ENCODE peak calls at places on chromosomes 7 and 10, in four cellular contexts. V is HepG2, P is GM12878, I is K562. L is an unnamed sample.

GRCh38 chr7:151031011-151031410 is 2.8 kb downstream of the ABCB8 start:
- DNase-seq in P (no peak), I (no peak), V (no peak), L (no peak)

GRCh38 chr10:21993360-21994001 is 10.0 kb downstream of the DNAJC1 start:
- DNase-seq in V (no peak), I (peak), P (no peak), L (no peak)

GRCh38 chr7:123635551-123636359 is 19.9 kb upstream of the LMOD2 start:
- DNase-seq in V (peak), I (peak), P (no peak), L (peak)

GRCh38 chr7:142384508-142384922 is 126.7 kb upstream of the PRSS58 start:
- DNase-seq in P (no peak), V (no peak), I (no peak), L (no peak)

GRCh38 chr10:74391786-74392185 is 240.8 kb downstream of the ADK start:
- DNase-seq in V (no peak), P (no peak), I (no peak), L (no peak)

GRCh38 chr10:782751-783648 is 93.5 kb upstream of the DIP2C start:
- DNase-seq in I (no peak), P (no peak), V (no peak), L (peak)

GRCh38 chr7:44065431-44066110 is at the start of gene PGAM2:
- DNase-seq in I (no peak), V (no peak), P (no peak), L (no peak)

GRCh38 chr7:128164061-128164954 is 76.8 kb upstream of the LEP start:
- DNase-seq in P (no peak), I (no peak), V (no peak), L (no peak)

GRCh38 chr10:59562126-59562525 is 147.5 kb downstream of the SLC16A9 start:
- DNase-seq in V (no peak), P (no peak), I (no peak), L (no peak)

GRCh38 chr10:75404335-75405200 is 3.0 kb upstream of the ZNF503 start:
- DNase-seq in I (no peak), V (peak), P (no peak), L (no peak)

GRCh38 chr10:45454859-45455258 is 80.8 kb downstream of the ALOX5 start:
- DNase-seq in I (no peak), P (no peak), V (no peak), L (no peak)

GRCh38 chr10:117449636-117450035 is 74.4 kb upstream of the PDZD8 start:
- DNase-seq in P (no peak), V (no peak), I (peak), L (peak)

GRCh38 chr10:31581741-31582323 is 262.8 kb downstream of the ZEB1 start:
- DNase-seq in V (no peak), I (no peak), P (peak), L (no peak)

GRCh38 chr10:12586724-12587123 is 237.4 kb downstream of the CAMK1D start:
- DNase-seq in I (no peak), V (no peak), P (no peak), L (no peak)

GRCh38 chr7:100649826-100650565 is 6.3 kb downstream of the ACTL6B start:
- DNase-seq in P (no peak), V (no peak), I (no peak), L (no peak)

GRCh38 chr7:95736635-95737034 is 35.7 kb upstream of the DYNC1I1 start:
- DNase-seq in P (no peak), I (no peak), V (no peak), L (no peak)

GRCh38 chr7:73577627-73578341 is 595 bp downstream of the TBL2 start:
- DNase-seq in V (peak), P (no peak), I (no peak), L (no peak)

GRCh38 chr7:26723140-26723539 is 141.2 kb downstream of the SKAP2 start:
- DNase-seq in V (no peak), P (no peak), I (no peak), L (no peak)

GRCh38 chr10:101752241-101752640 is 23.7 kb downstream of the FGF8 start:
- DNase-seq in P (no peak), I (no peak), V (no peak), L (no peak)

GRCh38 chr10:88542522-88542921 is 40.6 kb downstream of the RNLS start:
- DNase-seq in P (no peak), I (no peak), V (no peak), L (no peak)

GRCh38 chr10:47451998-47452494 is 31.9 kb downstream of the ANXA8 start:
- DNase-seq in I (peak), V (no peak), P (no peak), L (no peak)

GRCh38 chr10:47449979-47450378 is 33.9 kb downstream of the ANXA8 start:
- DNase-seq in V (no peak), I (no peak), P (no peak), L (no peak)

GRCh38 chr10:47452495-47453434 is 31.1 kb downstream of the ANXA8 start:
- DNase-seq in I (peak), P (no peak), V (no peak), L (no peak)

GRCh38 chr10:47450442-47450841 is 33.5 kb downstream of the ANXA8 start:
- DNase-seq in I (peak), V (no peak), P (no peak), L (no peak)

GRCh38 chr10:47451275-47451997 is 32.5 kb downstream of the ANXA8 start:
- DNase-seq in P (no peak), I (peak), V (no peak), L (no peak)
- TF ChIP-seq FOXK2 in P (no peak), I (no peak), V (no peak), L (no peak)

GRCh38 chr7:22140597-22140996 is 194.9 kb upstream of the CDCA7L start:
- DNase-seq in P (no peak), I (no peak), V (no peak), L (no peak)

GRCh38 chr7:22138106-22138505 is 192.4 kb upstream of the CDCA7L start:
- DNase-seq in I (no peak), V (no peak), P (no peak), L (no peak)

GRCh38 chr7:22138886-22139285 is 193.2 kb upstream of the CDCA7L start:
- DNase-seq in I (no peak), V (no peak), P (no peak), L (no peak)

GRCh38 chr7:22137026-22137425 is 191.3 kb upstream of the CDCA7L start:
- DNase-seq in I (no peak), V (no peak), P (no peak), L (no peak)

GRCh38 chr7:22137466-22137865 is 191.8 kb upstream of the CDCA7L start:
- DNase-seq in I (no peak), P (no peak), V (no peak), L (no peak)
- TF ChIP-seq TARDBP in I (no peak), P (no peak), V (no peak), L (no peak)

DNA sequence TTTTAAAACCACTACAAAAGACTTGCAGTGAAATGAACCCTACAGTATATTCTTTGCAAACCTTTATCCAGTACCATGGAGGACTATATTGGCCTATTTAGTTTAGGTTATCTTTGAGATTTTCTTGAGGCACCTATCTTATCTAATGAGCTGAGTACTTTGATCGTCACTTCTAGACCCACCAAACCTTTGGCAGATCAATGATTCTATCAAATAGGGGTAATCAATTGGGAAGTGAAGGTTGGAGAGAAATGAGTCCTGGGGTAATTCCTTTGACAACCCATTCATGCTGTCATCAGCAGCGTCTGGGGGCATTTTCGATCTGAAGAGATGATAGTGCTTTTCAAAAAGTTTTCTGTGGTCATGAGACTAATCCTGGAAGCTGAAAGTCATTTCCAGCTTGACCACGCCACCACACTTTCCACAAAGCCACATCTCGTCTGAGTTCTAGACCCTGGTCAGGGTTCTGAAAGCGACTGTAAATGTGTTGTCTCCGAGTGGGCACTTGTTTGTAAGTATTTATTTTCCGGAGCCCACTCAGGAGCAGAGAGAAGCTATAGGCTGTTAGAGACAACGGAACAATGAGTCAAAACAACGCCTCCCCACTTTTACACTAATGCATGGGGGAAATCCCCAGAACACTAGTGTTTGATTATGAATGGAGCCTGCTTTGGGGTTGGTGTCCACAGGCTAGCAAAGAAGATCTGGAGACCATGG is 4.8 kb downstream of the EGR2 start:
- DNase-seq in V (no peak), P (peak), I (no peak), L (no peak)
- TF ChIP-seq FOXK2 in V (no peak), P (no peak), I (no peak), L (no peak)

DNA sequence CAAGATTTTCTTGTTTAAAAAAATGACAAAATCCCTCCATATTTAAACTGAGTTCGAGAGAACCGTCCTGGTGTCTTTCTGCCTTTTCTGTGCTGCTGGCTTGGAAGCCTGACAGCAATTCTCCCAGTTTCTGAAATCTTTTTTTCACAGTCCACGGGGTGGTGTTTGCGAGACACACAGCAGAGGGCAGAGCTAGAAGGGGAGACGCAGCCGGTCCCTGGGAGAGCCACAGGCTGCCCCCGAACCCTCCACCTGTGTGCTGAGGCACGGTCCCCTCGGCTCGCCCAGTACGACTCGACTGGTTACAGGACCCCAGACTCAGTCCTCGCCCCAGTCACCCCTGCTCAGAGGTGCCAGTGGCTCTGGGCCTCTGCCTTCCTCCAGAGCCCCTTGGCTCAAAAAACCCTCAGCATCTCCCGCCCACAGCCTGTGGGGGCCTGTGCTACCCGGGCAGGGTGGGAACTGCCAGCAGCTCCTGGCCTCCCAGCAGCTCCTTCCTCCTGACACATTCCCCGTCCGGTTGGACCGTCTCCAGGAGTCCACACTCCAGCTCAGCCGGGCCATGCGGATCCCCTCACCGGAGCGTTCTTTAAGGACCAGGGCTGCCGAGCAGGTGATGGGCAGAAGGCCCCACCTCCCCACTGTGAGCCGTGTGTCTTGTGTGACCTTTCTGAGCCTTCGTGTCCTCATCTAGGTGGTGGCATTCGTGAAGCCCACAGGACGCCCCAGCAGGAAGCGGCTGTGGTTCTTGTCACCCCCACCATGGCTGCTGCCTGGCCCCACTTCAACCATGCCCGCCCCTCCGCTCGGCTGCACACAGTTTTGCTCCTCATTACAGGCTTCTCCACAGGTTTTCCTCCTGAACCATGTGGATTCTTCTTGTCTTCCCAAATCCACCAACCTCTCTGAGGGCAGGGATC is 52.3 kb upstream of the EN2 start:
- DNase-seq in P (no peak), I (peak), V (no peak), L (peak)
- TF ChIP-seq TARDBP in P (no peak), I (no peak), V (no peak), L (no peak)

DNA sequence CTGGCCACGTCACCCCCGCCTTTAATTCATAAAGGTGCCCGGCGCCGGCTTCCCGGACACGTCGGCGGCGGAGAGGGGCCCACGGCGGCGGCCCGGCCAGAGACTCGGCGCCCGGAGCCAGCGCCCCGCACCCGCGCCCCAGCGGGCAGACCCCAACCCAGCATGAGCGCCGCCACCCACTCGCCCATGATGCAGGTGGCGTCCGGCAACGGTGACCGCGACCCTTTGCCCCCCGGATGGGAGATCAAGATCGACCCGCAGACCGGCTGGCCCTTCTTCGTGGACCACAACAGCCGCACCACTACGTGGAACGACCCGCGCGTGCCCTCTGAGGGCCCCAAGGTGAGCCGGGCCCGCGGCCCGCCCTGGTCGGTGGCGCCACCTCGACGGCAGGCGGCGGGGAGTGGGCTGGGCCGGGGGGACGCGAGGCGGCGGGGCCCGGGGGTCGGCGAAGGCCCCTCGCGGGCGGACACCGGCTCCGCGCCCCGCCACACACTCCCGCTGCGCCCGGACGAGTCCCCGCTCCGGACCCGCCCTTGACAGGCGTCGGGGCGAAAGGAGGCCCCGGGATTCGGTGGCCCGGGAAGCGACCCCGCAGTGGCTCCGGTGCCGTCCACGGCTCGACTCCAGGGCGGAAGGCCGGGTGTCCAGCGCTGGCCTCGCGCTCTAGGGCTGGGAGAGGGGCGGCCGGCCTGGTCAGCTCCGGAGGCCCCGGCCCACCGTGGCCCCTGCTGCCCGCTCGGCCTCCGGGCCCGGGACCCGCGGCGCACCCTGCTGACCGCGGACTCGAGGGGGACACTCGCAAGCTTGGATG is 541 bp downstream of the BAG3 start:
- DNase-seq in P (no peak), V (no peak), I (peak), L (peak)
- TF ChIP-seq FOXK2 in P (no peak), V (no peak), I (no peak), L (no peak)

DNA sequence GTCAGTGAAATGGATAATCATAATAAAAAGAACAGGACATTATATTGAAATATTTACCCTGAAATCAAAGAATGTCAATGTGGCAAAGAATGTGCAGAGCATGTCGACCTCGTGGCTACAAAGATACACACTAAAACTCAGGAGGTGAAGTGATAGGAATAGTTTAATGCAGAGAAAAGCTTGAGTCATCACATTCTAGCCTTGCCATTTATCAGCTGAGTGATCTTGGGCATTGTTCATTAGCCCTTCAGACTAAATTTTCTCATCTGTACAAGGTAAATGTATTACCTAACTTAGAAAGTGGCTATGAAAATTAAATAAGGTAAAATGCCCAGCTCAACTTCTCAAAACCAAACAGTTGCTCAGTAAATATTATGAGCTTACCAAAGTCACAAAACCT is 22.6 kb downstream of the CALCR start:
- DNase-seq in I (no peak), P (no peak), V (no peak), L (no peak)
- TF ChIP-seq TARDBP in I (no peak), P (no peak), V (no peak), L (no peak)

DNA sequence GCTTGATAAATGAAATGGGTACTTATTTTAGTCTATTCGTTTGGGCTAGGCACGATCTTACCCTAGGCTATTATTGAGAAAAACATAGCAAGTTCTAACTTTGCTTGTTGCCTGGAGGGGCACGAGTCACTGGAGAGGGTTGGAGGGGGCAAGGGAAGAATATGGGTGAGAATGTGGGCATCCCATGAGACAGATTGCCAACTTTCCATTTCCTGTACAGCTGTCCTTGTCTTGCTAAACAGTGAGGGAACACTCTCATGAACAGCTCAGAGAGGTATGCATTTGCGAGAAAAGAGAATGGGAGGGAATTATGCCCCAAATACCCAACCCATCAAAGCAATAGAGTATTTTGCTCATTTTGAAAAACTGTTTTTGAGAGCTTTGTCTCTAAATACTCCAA is 9.2 kb downstream of the CDHR3 start:
- DNase-seq in V (no peak), P (no peak), I (no peak), L (no peak)
- TF ChIP-seq FOXK2 in V (no peak), P (no peak), I (no peak), L (no peak)

GRCh38 chr7:47104206-47104549 is 477.7 kb downstream of the TNS3 start:
- DNase-seq in I (no peak), P (no peak), V (no peak), L (no peak)
- TF ChIP-seq TARDBP in I (no peak), P (no peak), V (no peak), L (no peak)

GRCh38 chr7:77367976-77368375 is 48.2 kb downstream of the GSAP start:
- DNase-seq in V (no peak), P (no peak), I (no peak), L (no peak)

GRCh38 chr7:77370606-77371005 is 45.5 kb downstream of the GSAP start:
- DNase-seq in P (no peak), I (no peak), V (no peak), L (no peak)

GRCh38 chr7:77368974-77369373 is 47.2 kb downstream of the GSAP start:
- DNase-seq in V (no peak), P (no peak), I (no peak), L (no peak)
- TF ChIP-seq FOXK2 in V (no peak), P (no peak), I (no peak), L (no peak)

DNA sequence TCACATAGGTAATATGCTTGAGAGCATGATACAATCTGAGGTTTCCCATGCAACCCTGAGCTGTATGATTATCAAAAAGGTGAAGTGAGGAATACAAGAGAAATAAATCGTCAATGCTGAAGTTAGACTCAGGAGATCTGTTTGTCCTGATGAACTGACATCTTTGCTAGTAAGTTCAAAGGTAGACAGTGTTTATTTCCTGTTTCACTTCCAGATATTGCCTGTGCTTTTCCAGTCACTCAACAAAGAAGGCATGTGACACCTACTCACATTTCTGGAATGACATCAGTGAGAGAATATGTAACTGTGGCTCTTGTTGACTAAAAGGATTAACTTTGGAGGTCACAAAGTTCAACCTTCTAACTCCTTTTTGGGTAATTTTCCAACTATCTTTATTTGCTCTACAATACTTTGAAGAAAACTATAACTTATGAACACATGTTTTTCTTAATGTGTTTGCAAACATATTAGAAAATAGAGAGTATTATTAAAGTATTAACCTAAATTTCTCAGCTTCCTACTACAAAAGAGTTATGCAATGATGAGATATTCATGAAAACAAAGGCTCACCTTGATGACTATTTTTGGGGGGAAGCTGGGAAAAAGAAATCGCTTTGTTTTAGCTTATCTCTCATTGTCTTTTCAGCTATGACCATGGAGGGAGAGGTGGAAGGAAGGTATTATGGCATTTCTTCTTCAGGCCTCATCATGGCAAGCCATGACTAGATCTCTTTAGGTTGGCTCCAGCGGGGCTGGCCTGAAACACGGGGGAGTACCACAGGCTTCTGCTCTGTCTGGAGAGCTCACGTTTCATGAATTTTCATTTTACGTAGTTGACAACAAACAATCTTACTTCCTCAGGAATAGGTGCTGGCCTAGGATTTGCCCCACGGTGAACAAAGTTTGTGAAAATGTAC is 214.7 kb upstream of the SLC26A5 start:
- DNase-seq in P (no peak), V (peak), I (peak), L (no peak)
- TF ChIP-seq TARDBP in P (no peak), V (peak), I (no peak), L (no peak)

L was measured in HEK293T.